ENCODE peak calls at places on chromosomes 3 and 15, in seven cellular contexts. W is fibroblast of pulmonary artery; F is glomerular endothelial cell; I is substantia nigra; N is GM13977; Y is HFFc6; S is activated CD4-positive, alpha-beta T cell treated with anti-CD3 and anti-CD28 coated beads for 48 hours. X is an unnamed sample.

GRCh38 chr3:32593903-32594525 is 23.4 kb upstream of the DYNC1LI1 start:
- DNase-seq in W (peak; percentile 81), F (no peak), I (no peak), N (no peak), Y (peak; percentile 26), S (no peak), X (no peak)

GRCh38 chr15:33029247-33029646 is 165.3 kb downstream of the FMN1 start:
- DNase-seq in W (no peak), F (no peak), I (no peak), N (no peak), Y (no peak), S (no peak), X (no peak)

GRCh38 chr3:186360779-186361178 is 1.3 kb downstream of the DGKG start:
- DNase-seq in W (no peak), F (no peak), I (no peak), N (peak; percentile 35), Y (no peak), S (no peak), X (no peak)

GRCh38 chr3:160060409-160061027 is 71.9 kb downstream of the IL12A start:
- DNase-seq in W (no peak), F (no peak), I (no peak), N (no peak), Y (no peak), S (no peak), X (no peak)

GRCh38 chr3:21449738-21450137 is 301.3 kb downstream of the ZNF385D start:
- DNase-seq in W (no peak), F (no peak), I (no peak), N (no peak), Y (no peak), S (no peak), X (no peak)

GRCh38 chr3:126118591-126118990 is 34.7 kb upstream of the SLC41A3 start:
- DNase-seq in W (no peak), F (no peak), I (no peak), N (no peak), Y (no peak), S (peak; percentile 0), X (no peak)

GRCh38 chr15:48930735-48931134 is 33.0 kb downstream of the SHC4 start:
- DNase-seq in W (no peak), F (no peak), I (no peak), N (no peak), Y (no peak), S (no peak), X (no peak)

GRCh38 chr3:68876112-68876713 is 56.1 kb downstream of the TAFA4 start:
- DNase-seq in W (peak; percentile 83), F (peak; percentile 31), I (no peak), N (peak; percentile 20), Y (peak; percentile 59), S (peak; percentile 39), X (peak; percentile 19)

GRCh38 chr15:84715442-84716035 is 400 bp downstream of the SEC11A start:
- DNase-seq in W (peak; percentile 28), F (no peak), I (no peak), N (no peak), Y (peak; percentile 13), S (peak; percentile 75), X (no peak)

GRCh38 chr3:66303556-66303955 is 82.8 kb downstream of the SLC25A26 start:
- DNase-seq in W (no peak), F (no peak), I (no peak), N (no peak), Y (no peak), S (peak; percentile 57), X (no peak)

GRCh38 chr15:87954783-87955182 is 301.8 kb downstream of the NTRK3 start:
- DNase-seq in W (peak; percentile 17), F (no peak), I (no peak), N (no peak), Y (no peak), S (no peak), X (no peak)

GRCh38 chr15:46961795-46962194 is 755.5 kb upstream of the SEMA6D start:
- DNase-seq in W (no peak), F (no peak), I (no peak), N (no peak), Y (no peak), S (no peak), X (no peak)

GRCh38 chr3:127403795-127404194 is 115.9 kb upstream of the PRR20G start:
- DNase-seq in W (no peak), F (no peak), I (no peak), N (no peak), Y (no peak), S (no peak), X (no peak)

GRCh38 chr3:53242155-53242554 is 13.7 kb downstream of the TKT start:
- DNase-seq in W (no peak), F (no peak), I (no peak), N (no peak), Y (no peak), S (no peak), X (no peak)

GRCh38 chr3:111594205-111594604 is 941 bp downstream of the ZBED2 start:
- DNase-seq in W (peak; percentile 51), F (no peak), I (no peak), N (peak; percentile 31), Y (peak; percentile 68), S (no peak), X (no peak)

GRCh38 chr3:28835751-28836150 is 445.1 kb upstream of the RBMS3 start:
- DNase-seq in W (no peak), F (no peak), I (no peak), N (no peak), Y (no peak), S (no peak), X (no peak)

GRCh38 chr3:107347717-107348116 is 29.5 kb upstream of the CCDC54 start:
- DNase-seq in W (peak; percentile 61), F (peak; percentile 39), I (no peak), N (no peak), Y (no peak), S (no peak), X (no peak)

GRCh38 chr3:81218023-81218422 is 543.4 kb downstream of the GBE1 start:
- DNase-seq in W (peak; percentile 68), F (no peak), I (no peak), N (no peak), Y (peak; percentile 8), S (no peak), X (no peak)

GRCh38 chr3:134372405-134373277 is 1.6 kb downstream of the AMOTL2 start:
- DNase-seq in W (no peak), F (no peak), I (no peak), N (no peak), Y (peak; percentile 0), S (no peak), X (no peak)

GRCh38 chr15:40266828-40267304 is 16.0 kb downstream of the ANKRD63 start:
- DNase-seq in W (peak; percentile 87), F (peak; percentile 51), I (no peak), N (no peak), Y (peak; percentile 90), S (peak; percentile 28), X (peak; percentile 83)

GRCh38 chr15:61064653-61065052 is 164.4 kb downstream of the RORA start:
- DNase-seq in W (no peak), F (no peak), I (no peak), N (no peak), Y (no peak), S (no peak), X (no peak)

GRCh38 chr3:23944861-23945652 is at the start of gene NR1D2:
- DNase-seq in W (peak; percentile 77), F (no peak), I (peak; percentile 62), N (peak; percentile 91), Y (peak; percentile 66), S (peak; percentile 79), X (no peak)

GRCh38 chr3:181555681-181556080 is 156.0 kb upstream of the SOX2 start:
- DNase-seq in W (no peak), F (no peak), I (peak; percentile 28), N (no peak), Y (no peak), S (no peak), X (no peak)

GRCh38 chr3:43638594-43639447 is 17.0 kb upstream of the ANO10 start:
- DNase-seq in W (no peak), F (no peak), I (no peak), N (no peak), Y (peak; percentile 13), S (peak; percentile 54), X (peak; percentile 28)

GRCh38 chr15:58471341-58471740 is 39.5 kb downstream of the LIPC start:
- DNase-seq in W (no peak), F (no peak), I (no peak), N (no peak), Y (no peak), S (no peak), X (no peak)

GRCh38 chr15:50968353-50968752 is 59.9 kb downstream of the AP4E1 start:
- DNase-seq in W (no peak), F (no peak), I (no peak), N (no peak), Y (peak; percentile 18), S (no peak), X (no peak)

GRCh38 chr15:26550880-26551279 is 222.0 kb downstream of the GABRB3 start:
- DNase-seq in W (no peak), F (no peak), I (no peak), N (no peak), Y (no peak), S (no peak), X (no peak)

GRCh38 chr3:27728195-27729087 is 6.3 kb upstream of the EOMES start:
- DNase-seq in W (no peak), F (no peak), I (no peak), N (no peak), Y (no peak), S (peak; percentile 47), X (no peak)

GRCh38 chr3:61768284-61769012 is 207.1 kb downstream of the PTPRG start:
- DNase-seq in W (no peak), F (no peak), I (no peak), N (no peak), Y (no peak), S (no peak), X (no peak)

GRCh38 chr3:13860001-13860400 is 19.9 kb downstream of the WNT7A start:
- DNase-seq in W (no peak), F (no peak), I (no peak), N (no peak), Y (no peak), S (no peak), X (no peak)

GRCh38 chr3:45125550-45126026 is 20.6 kb downstream of the CDCP1 start:
- DNase-seq in W (no peak), F (no peak), I (no peak), N (no peak), Y (no peak), S (no peak), X (no peak)

X was measured in keratinocyte.